ENCODE peak calls at places on chromosomes 7 and 10, in seven cellular contexts. Y, M, V, U, W, Q and H are unnamed samples.

GRCh38 chr7:48154792-48155413 is 16.4 kb upstream of the ABCA13 start:
- DNase-seq in Y (peak), M (peak), V (peak), U (no peak), W (no peak), Q (peak), H (no peak)

GRCh38 chr7:152180587-152180986 is 155.1 kb downstream of the GALNT11 start:
- DNase-seq in Y (no peak), M (no peak), V (no peak), U (no peak), W (no peak), Q (no peak), H (no peak)

GRCh38 chr10:74500806-74501205 is 325.6 kb upstream of the KAT6B start:
- DNase-seq in Y (no peak), M (no peak), V (no peak), U (no peak), W (no peak), Q (peak), H (no peak)

GRCh38 chr10:49161411-49161997 is 26.7 kb downstream of the TMEM273 start:
- DNase-seq in Y (no peak), M (no peak), V (no peak), U (no peak), W (no peak), Q (peak), H (no peak)

GRCh38 chr7:24427048-24427447 is 143.1 kb downstream of the NPY start:
- DNase-seq in Y (no peak), M (no peak), V (no peak), U (no peak), W (no peak), Q (no peak), H (no peak)

GRCh38 chr7:151240536-151240935 is 8.0 kb downstream of the SMARCD3 start:
- DNase-seq in Y (no peak), M (no peak), V (no peak), U (no peak), W (no peak), Q (no peak), H (no peak)

GRCh38 chr10:26334932-26335573 is 103.1 kb upstream of the APBB1IP start:
- DNase-seq in Y (peak), M (peak), V (peak), U (peak), W (peak), Q (peak), H (peak)

GRCh38 chr10:79020605-79021004 is 48.2 kb upstream of the ZMIZ1 start:
- DNase-seq in Y (no peak), M (no peak), V (no peak), U (peak), W (no peak), Q (no peak), H (no peak)

GRCh38 chr7:13117103-13117502 is 429.7 kb downstream of the ARL4A start:
- DNase-seq in Y (no peak), M (no peak), V (no peak), U (no peak), W (no peak), Q (peak), H (no peak)

GRCh38 chr10:88953662-88954061 is 1.1 kb upstream of the ACTA2 start:
- DNase-seq in Y (no peak), M (no peak), V (no peak), U (no peak), W (no peak), Q (no peak), H (no peak)

GRCh38 chr7:13910805-13911551 is 78.5 kb downstream of the ETV1 start:
- DNase-seq in Y (no peak), M (no peak), V (no peak), U (no peak), W (no peak), Q (no peak), H (no peak)

GRCh38 chr7:92831716-92832622 is 4.4 kb downstream of the CDK6 start:
- DNase-seq in Y (no peak), M (peak), V (no peak), U (no peak), W (no peak), Q (peak), H (no peak)

GRCh38 chr10:44978570-44979280 is at the start of gene DEPP1:
- DNase-seq in Y (peak), M (peak), V (peak), U (peak), W (peak), Q (no peak), H (no peak)

GRCh38 chr10:84540022-84540616 is 211.7 kb downstream of the CCSER2 start:
- DNase-seq in Y (no peak), M (no peak), V (no peak), U (no peak), W (no peak), Q (peak), H (no peak)

GRCh38 chr10:90960355-90960814 is 39.5 kb upstream of the ANKRD1 start:
- DNase-seq in Y (no peak), M (no peak), V (peak), U (no peak), W (no peak), Q (peak), H (no peak)

GRCh38 chr7:121266307-121266894 is 62.4 kb upstream of the WNT16 start:
- DNase-seq in Y (no peak), M (no peak), V (no peak), U (no peak), W (no peak), Q (no peak), H (no peak)

GRCh38 chr7:84394219-84394618 is 199.6 kb upstream of the SEMA3A start:
- DNase-seq in Y (no peak), M (no peak), V (no peak), U (no peak), W (no peak), Q (no peak), H (no peak)

GRCh38 chr7:8236781-8237407 is 25.1 kb downstream of the ICA1 start:
- DNase-seq in Y (no peak), M (no peak), V (no peak), U (no peak), W (no peak), Q (no peak), H (no peak)

GRCh38 chr10:48509061-48509772 is 95.7 kb downstream of the ARHGAP22 start:
- DNase-seq in Y (no peak), M (no peak), V (no peak), U (no peak), W (no peak), Q (no peak), H (no peak)

GRCh38 chr7:140200102-140200989 is 23.6 kb upstream of the KDM7A start:
- DNase-seq in Y (no peak), M (peak), V (no peak), U (no peak), W (no peak), Q (peak), H (no peak)

GRCh38 chr7:52260046-52260665 is 775.3 kb upstream of the POM121L12 start:
- DNase-seq in Y (no peak), M (no peak), V (no peak), U (no peak), W (no peak), Q (no peak), H (no peak)

GRCh38 chr10:14192746-14193145 is 138.0 kb downstream of the FRMD4A start:
- DNase-seq in Y (no peak), M (no peak), V (no peak), U (no peak), W (no peak), Q (no peak), H (no peak)

GRCh38 chr10:110861930-110862677 is 9.6 kb upstream of the PDCD4 start:
- DNase-seq in Y (no peak), M (no peak), V (no peak), U (no peak), W (no peak), Q (peak), H (no peak)

GRCh38 chr10:112467541-112468075 is 20.6 kb downstream of the VTI1A start:
- DNase-seq in Y (no peak), M (no peak), V (no peak), U (no peak), W (no peak), Q (no peak), H (no peak)

GRCh38 chr7:74269757-74270277 is 15.6 kb upstream of the RFC2 start:
- DNase-seq in Y (peak), M (peak), V (peak), U (peak), W (peak), Q (peak), H (peak)

GRCh38 chr10:95246582-95247051 is 44.2 kb downstream of the PDLIM1 start:
- DNase-seq in Y (peak), M (peak), V (peak), U (peak), W (peak), Q (peak), H (peak)

GRCh38 chr7:149307775-149308501 is 45.9 kb downstream of the ZNF783 start:
- DNase-seq in Y (no peak), M (no peak), V (no peak), U (no peak), W (no peak), Q (no peak), H (no peak)

GRCh38 chr10:76026176-76026771 is 594.9 kb downstream of the LRMDA start:
- DNase-seq in Y (no peak), M (no peak), V (no peak), U (no peak), W (no peak), Q (no peak), H (no peak)

GRCh38 chr7:118517275-118517674 is 292.8 kb downstream of the ANKRD7 start:
- DNase-seq in Y (no peak), M (no peak), V (no peak), U (no peak), W (no peak), Q (no peak), H (no peak)

GRCh38 chr7:66140924-66141323 is 26.3 kb downstream of the CRCP start:
- DNase-seq in Y (peak), M (peak), V (peak), U (peak), W (peak), Q (peak), H (no peak)

GRCh38 chr10:49568235-49568634 is 29.3 kb upstream of the ERCC6 start:
- DNase-seq in Y (no peak), M (no peak), V (no peak), U (no peak), W (no peak), Q (peak), H (no peak)

GRCh38 chr10:102117391-102118159 is 2.6 kb downstream of the LDB1 start:
- DNase-seq in Y (peak), M (peak), V (peak), U (peak), W (peak), Q (peak), H (peak)

GRCh38 chr7:70353948-70354335 is 755.7 kb downstream of the AUTS2 start:
- DNase-seq in Y (no peak), M (no peak), V (no peak), U (no peak), W (no peak), Q (no peak), H (no peak)

GRCh38 chr10:64115471-64115870 is 594.3 kb downstream of the REEP3 start:
- DNase-seq in Y (no peak), M (no peak), V (no peak), U (no peak), W (no peak), Q (no peak), H (no peak)

GRCh38 chr10:64113796-64114195 is 592.6 kb downstream of the REEP3 start:
- DNase-seq in Y (no peak), M (no peak), V (no peak), U (no peak), W (no peak), Q (no peak), H (no peak)

GRCh38 chr10:64116731-64117130 is 595.5 kb downstream of the REEP3 start:
- DNase-seq in Y (no peak), M (no peak), V (no peak), U (no peak), W (no peak), Q (no peak), H (no peak)

GRCh38 chr10:64118736-64119135 is 597.5 kb downstream of the REEP3 start:
- DNase-seq in Y (no peak), M (no peak), V (no peak), U (no peak), W (no peak), Q (no peak), H (no peak)

GRCh38 chr10:64115913-64116643 is 594.9 kb downstream of the REEP3 start:
- DNase-seq in Y (peak), M (peak), V (peak), U (no peak), W (no peak), Q (no peak), H (no peak)
- TF ChIP-seq CTCF in Y (peak), M (peak), V (peak), U (peak), W (peak), Q (no peak), H (no peak)

GRCh38 chr7:55474944-55475911 is 97.1 kb downstream of the VOPP1 start:
- DNase-seq in Y (no peak), M (no peak), V (no peak), U (no peak), W (no peak), Q (no peak), H (no peak)
- TF ChIP-seq CTCF in Y (no peak), M (no peak), V (no peak), U (no peak), W (no peak), Q (no peak), H (no peak)

GRCh38 chr7:100126931-100127865 is at the start of gene MBLAC1:
- DNase-seq in Y (peak), M (peak), V (peak), U (peak), W (peak), Q (peak), H (peak)
- TF ChIP-seq CTCF in Y (peak), M (no peak), V (no peak), U (no peak), W (no peak), Q (peak), H (no peak)

GRCh38 chr7:105487559-105488218 is 34.4 kb downstream of the PUS7 start:
- DNase-seq in Y (no peak), M (no peak), V (no peak), U (no peak), W (no peak), Q (peak), H (no peak)
- TF ChIP-seq CTCF in Y (peak), M (peak), V (peak), U (peak), W (peak), Q (peak), H (no peak)

GRCh38 chr10:117320050-117320665 is 55.1 kb downstream of the PDZD8 start:
- DNase-seq in Y (no peak), M (no peak), V (no peak), U (no peak), W (no peak), Q (peak), H (no peak)

GRCh38 chr10:117322258-117322657 is 53.0 kb downstream of the PDZD8 start:
- DNase-seq in Y (no peak), M (no peak), V (no peak), U (no peak), W (no peak), Q (no peak), H (no peak)

GRCh38 chr10:117324367-117324766 is 50.9 kb downstream of the PDZD8 start:
- DNase-seq in Y (no peak), M (no peak), V (no peak), U (no peak), W (no peak), Q (no peak), H (no peak)

GRCh38 chr10:117313641-117314040 is 61.6 kb downstream of the PDZD8 start:
- DNase-seq in Y (no peak), M (no peak), V (no peak), U (no peak), W (no peak), Q (no peak), H (no peak)

GRCh38 chr10:117318909-117319308 is 56.3 kb downstream of the PDZD8 start:
- DNase-seq in Y (no peak), M (no peak), V (no peak), U (no peak), W (no peak), Q (peak), H (no peak)
- TF ChIP-seq CTCF in Y (peak), M (peak), V (peak), U (peak), W (peak), Q (peak), H (no peak)